ENCODE peak calls at places on chromosome 6, in seven cellular contexts. Z is retina, V is B cell, P is activated B cell treated with CpG ODN at 0.5 μM for 24 hours, O is GDM1, D is colonic mucosa, N is endothelial cell. B is an unnamed sample.

GRCh38 chr6:47655719-47656595 is 42.4 kb upstream of the ADGRF4 start:
- DNase-seq in Z (no peak), V (no peak), P (no peak), O (no peak), D (peak; percentile 75), N (no peak), B (peak; percentile 48)

GRCh38 chr6:8535505-8535904 is 100.2 kb upstream of the SLC35B3 start:
- DNase-seq in Z (no peak), V (no peak), P (no peak), O (no peak), D (no peak), N (no peak), B (no peak)

GRCh38 chr6:139519571-139520031 is 145.2 kb upstream of the CITED2 start:
- DNase-seq in Z (no peak), V (no peak), P (no peak), O (no peak), D (no peak), N (no peak), B (no peak)

GRCh38 chr6:157099912-157100593 is 223.3 kb downstream of the TMEM242 start:
- DNase-seq in Z (no peak), V (peak; percentile 67), P (no peak), O (no peak), D (no peak), N (no peak), B (peak; percentile 23)

GRCh38 chr6:53171605-53172467 is 23.2 kb upstream of the GCM1 start:
- DNase-seq in Z (peak; percentile 89), V (peak; percentile 94), P (peak; percentile 91), O (peak; percentile 65), D (peak; percentile 91), N (peak; percentile 97), B (peak; percentile 91)

GRCh38 chr6:152598858-152599537 is 38.2 kb downstream of the SYNE1 start:
- DNase-seq in Z (no peak), V (no peak), P (no peak), O (no peak), D (no peak), N (no peak), B (no peak)

GRCh38 chr6:90610291-90610670 is 23.4 kb upstream of the MAP3K7 start:
- DNase-seq in Z (peak; percentile 73), V (peak; percentile 18), P (no peak), O (peak; percentile 2), D (no peak), N (peak; percentile 15), B (no peak)

GRCh38 chr6:137095651-137096238 is 51.0 kb upstream of the IL20RA start:
- DNase-seq in Z (no peak), V (peak; percentile 72), P (no peak), O (no peak), D (no peak), N (no peak), B (no peak)

GRCh38 chr6:37511910-37512399 is 12.3 kb upstream of the CCDC167 start:
- DNase-seq in Z (peak; percentile 56), V (no peak), P (no peak), O (no peak), D (no peak), N (no peak), B (no peak)

GRCh38 chr6:51303313-51303712 is 484.6 kb downstream of the TFAP2B start:
- DNase-seq in Z (no peak), V (no peak), P (no peak), O (peak; percentile 4), D (no peak), N (no peak), B (no peak)

GRCh38 chr6:134376785-134377184 is 58.9 kb upstream of the SGK1 start:
- DNase-seq in Z (no peak), V (no peak), P (no peak), O (no peak), D (no peak), N (no peak), B (no peak)